ENCODE peak calls at places on chromosome 13, in four cellular contexts. One of them, this sample, is unnamed.

GRCh38 chr13:100409132-100409531 is 179.5 kb downstream of the GGACT start:
- DNase-seq in RPMI7951: peak
- DNase-seq in A549: no peak
- DNase-seq in activated CD4-positive, alpha-beta T cell treated with anti-CD3 and anti-CD28 coated beads, Interleukin-2, amount 10 ng/mL, durations not matched to agents 7 days and 5 days: no peak
- DNase-seq in this sample: no peak

GRCh38 chr13:51426982-51427381 is 25.9 kb downstream of the INTS6 start:
- DNase-seq in activated CD4-positive, alpha-beta T cell treated with anti-CD3 and anti-CD28 coated beads, Interleukin-2, amount 10 ng/mL, durations not matched to agents 7 days and 5 days: no peak
- DNase-seq in A549: no peak
- DNase-seq in RPMI7951: no peak
- DNase-seq in this sample: no peak

GRCh38 chr13:39603424-39603947 is 493 bp upstream of the LHFPL6 start:
- DNase-seq in RPMI7951: peak
- DNase-seq in activated CD4-positive, alpha-beta T cell treated with anti-CD3 and anti-CD28 coated beads, Interleukin-2, amount 10 ng/mL, durations not matched to agents 7 days and 5 days: no peak
- DNase-seq in A549: peak
- DNase-seq in this sample: peak

GRCh38 chr13:106617561-106617960 is 49.6 kb upstream of the ARGLU1 start:
- DNase-seq in RPMI7951: peak
- DNase-seq in A549: no peak
- DNase-seq in activated CD4-positive, alpha-beta T cell treated with anti-CD3 and anti-CD28 coated beads, Interleukin-2, amount 10 ng/mL, durations not matched to agents 7 days and 5 days: no peak
- DNase-seq in this sample: peak

GRCh38 chr13:76723551-76724232 is 162.5 kb downstream of the KCTD12 start:
- DNase-seq in activated CD4-positive, alpha-beta T cell treated with anti-CD3 and anti-CD28 coated beads, Interleukin-2, amount 10 ng/mL, durations not matched to agents 7 days and 5 days: peak
- DNase-seq in RPMI7951: peak
- DNase-seq in A549: no peak
- DNase-seq in this sample: peak

GRCh38 chr13:113562866-113563265 is 21.7 kb upstream of the TFDP1 start:
- DNase-seq in activated CD4-positive, alpha-beta T cell treated with anti-CD3 and anti-CD28 coated beads, Interleukin-2, amount 10 ng/mL, durations not matched to agents 7 days and 5 days: no peak
- DNase-seq in RPMI7951: no peak
- DNase-seq in A549: no peak
- DNase-seq in this sample: peak

GRCh38 chr13:107301724-107302374 is 733.9 kb upstream of the ARGLU1 start:
- DNase-seq in RPMI7951: peak
- DNase-seq in activated CD4-positive, alpha-beta T cell treated with anti-CD3 and anti-CD28 coated beads, Interleukin-2, amount 10 ng/mL, durations not matched to agents 7 days and 5 days: no peak
- DNase-seq in A549: no peak
- DNase-seq in this sample: no peak

GRCh38 chr13:45773236-45773635 is 71.1 kb downstream of the CBY2 start:
- DNase-seq in RPMI7951: no peak
- DNase-seq in A549: no peak
- DNase-seq in activated CD4-positive, alpha-beta T cell treated with anti-CD3 and anti-CD28 coated beads, Interleukin-2, amount 10 ng/mL, durations not matched to agents 7 days and 5 days: no peak
- DNase-seq in this sample: no peak

GRCh38 chr13:95707442-95708389 is 30.8 kb downstream of the DNAJC3 start:
- DNase-seq in RPMI7951: no peak
- DNase-seq in activated CD4-positive, alpha-beta T cell treated with anti-CD3 and anti-CD28 coated beads, Interleukin-2, amount 10 ng/mL, durations not matched to agents 7 days and 5 days: no peak
- DNase-seq in A549: no peak
- DNase-seq in this sample: no peak

GRCh38 chr13:89965252-89965651 is 1382.2 kb upstream of the MIR17HG start:
- DNase-seq in activated CD4-positive, alpha-beta T cell treated with anti-CD3 and anti-CD28 coated beads, Interleukin-2, amount 10 ng/mL, durations not matched to agents 7 days and 5 days: no peak
- DNase-seq in A549: no peak
- DNase-seq in RPMI7951: no peak
- DNase-seq in this sample: no peak

GRCh38 chr13:95788100-95788463 is 111.1 kb downstream of the DNAJC3 start:
- DNase-seq in A549: no peak
- DNase-seq in activated CD4-positive, alpha-beta T cell treated with anti-CD3 and anti-CD28 coated beads, Interleukin-2, amount 10 ng/mL, durations not matched to agents 7 days and 5 days: no peak
- DNase-seq in RPMI7951: no peak
- DNase-seq in this sample: no peak

GRCh38 chr13:23656637-23657036 is 86.4 kb downstream of the TNFRSF19 start:
- DNase-seq in A549: no peak
- DNase-seq in RPMI7951: peak
- DNase-seq in activated CD4-positive, alpha-beta T cell treated with anti-CD3 and anti-CD28 coated beads, Interleukin-2, amount 10 ng/mL, durations not matched to agents 7 days and 5 days: no peak
- DNase-seq in this sample: no peak

GRCh38 chr13:36753176-36753575 is 65.8 kb upstream of the RFXAP start:
- DNase-seq in activated CD4-positive, alpha-beta T cell treated with anti-CD3 and anti-CD28 coated beads, Interleukin-2, amount 10 ng/mL, durations not matched to agents 7 days and 5 days: no peak
- DNase-seq in RPMI7951: no peak
- DNase-seq in A549: no peak
- DNase-seq in this sample: no peak

GRCh38 chr13:112202266-112202665 is 135.3 kb downstream of the SOX1 start:
- DNase-seq in A549: no peak
- DNase-seq in RPMI7951: no peak
- DNase-seq in activated CD4-positive, alpha-beta T cell treated with anti-CD3 and anti-CD28 coated beads, Interleukin-2, amount 10 ng/mL, durations not matched to agents 7 days and 5 days: no peak
- DNase-seq in this sample: no peak

GRCh38 chr13:78589206-78589605 is 14.1 kb downstream of the POU4F1 start:
- DNase-seq in RPMI7951: peak
- DNase-seq in A549: no peak
- DNase-seq in activated CD4-positive, alpha-beta T cell treated with anti-CD3 and anti-CD28 coated beads, Interleukin-2, amount 10 ng/mL, durations not matched to agents 7 days and 5 days: no peak
- DNase-seq in this sample: no peak

GRCh38 chr13:33110713-33111413 is 94.6 kb downstream of the KL start:
- DNase-seq in activated CD4-positive, alpha-beta T cell treated with anti-CD3 and anti-CD28 coated beads, Interleukin-2, amount 10 ng/mL, durations not matched to agents 7 days and 5 days: no peak
- DNase-seq in RPMI7951: no peak
- DNase-seq in A549: no peak
- DNase-seq in this sample: no peak

GRCh38 chr13:99647593-99647980 is 146.3 kb downstream of the TM9SF2 start:
- DNase-seq in RPMI7951: no peak
- DNase-seq in A549: no peak
- DNase-seq in activated CD4-positive, alpha-beta T cell treated with anti-CD3 and anti-CD28 coated beads, Interleukin-2, amount 10 ng/mL, durations not matched to agents 7 days and 5 days: no peak
- DNase-seq in this sample: no peak

GRCh38 chr13:79090552-79091159 is 315.4 kb downstream of the RBM26 start:
- DNase-seq in activated CD4-positive, alpha-beta T cell treated with anti-CD3 and anti-CD28 coated beads, Interleukin-2, amount 10 ng/mL, durations not matched to agents 7 days and 5 days: no peak
- DNase-seq in RPMI7951: no peak
- DNase-seq in A549: no peak
- DNase-seq in this sample: no peak

GRCh38 chr13:24304620-24305019 is 4.8 kb upstream of the C1QTNF9 start:
- DNase-seq in A549: no peak
- DNase-seq in RPMI7951: no peak
- DNase-seq in activated CD4-positive, alpha-beta T cell treated with anti-CD3 and anti-CD28 coated beads, Interleukin-2, amount 10 ng/mL, durations not matched to agents 7 days and 5 days: no peak
- DNase-seq in this sample: no peak

GRCh38 chr13:96034662-96035061 is 18.5 kb downstream of the UGGT2 start:
- DNase-seq in RPMI7951: no peak
- DNase-seq in A549: no peak
- DNase-seq in activated CD4-positive, alpha-beta T cell treated with anti-CD3 and anti-CD28 coated beads, Interleukin-2, amount 10 ng/mL, durations not matched to agents 7 days and 5 days: no peak
- DNase-seq in this sample: peak

GRCh38 chr13:113647351-113648217 is 10.4 kb downstream of the ATP4B start:
- DNase-seq in A549: peak
- DNase-seq in RPMI7951: peak
- DNase-seq in activated CD4-positive, alpha-beta T cell treated with anti-CD3 and anti-CD28 coated beads, Interleukin-2, amount 10 ng/mL, durations not matched to agents 7 days and 5 days: no peak
- DNase-seq in this sample: peak

GRCh38 chr13:39408512-39408911 is 194.5 kb downstream of the LHFPL6 start:
- DNase-seq in RPMI7951: no peak
- DNase-seq in A549: no peak
- DNase-seq in activated CD4-positive, alpha-beta T cell treated with anti-CD3 and anti-CD28 coated beads, Interleukin-2, amount 10 ng/mL, durations not matched to agents 7 days and 5 days: no peak
- DNase-seq in this sample: no peak

GRCh38 chr13:35768126-35768525 is 291.6 kb upstream of the MAB21L1 start:
- DNase-seq in A549: no peak
- DNase-seq in activated CD4-positive, alpha-beta T cell treated with anti-CD3 and anti-CD28 coated beads, Interleukin-2, amount 10 ng/mL, durations not matched to agents 7 days and 5 days: no peak
- DNase-seq in RPMI7951: no peak
- DNase-seq in this sample: no peak

GRCh38 chr13:25683056-25683455 is 311.3 kb downstream of the ATP8A2 start:
- DNase-seq in activated CD4-positive, alpha-beta T cell treated with anti-CD3 and anti-CD28 coated beads, Interleukin-2, amount 10 ng/mL, durations not matched to agents 7 days and 5 days: no peak
- DNase-seq in RPMI7951: no peak
- DNase-seq in A549: no peak
- DNase-seq in this sample: no peak

GRCh38 chr13:105442941-105443340 is 1092.5 kb downstream of the EFNB2 start:
- DNase-seq in A549: peak
- DNase-seq in activated CD4-positive, alpha-beta T cell treated with anti-CD3 and anti-CD28 coated beads, Interleukin-2, amount 10 ng/mL, durations not matched to agents 7 days and 5 days: no peak
- DNase-seq in RPMI7951: peak
- DNase-seq in this sample: peak

GRCh38 chr13:46369506-46370268 is 17.4 kb downstream of the RUBCNL start:
- DNase-seq in A549: no peak
- DNase-seq in activated CD4-positive, alpha-beta T cell treated with anti-CD3 and anti-CD28 coated beads, Interleukin-2, amount 10 ng/mL, durations not matched to agents 7 days and 5 days: no peak
- DNase-seq in RPMI7951: no peak
- DNase-seq in this sample: no peak

GRCh38 chr13:30234763-30235162 is 72.6 kb downstream of the KATNAL1 start:
- DNase-seq in RPMI7951: peak
- DNase-seq in activated CD4-positive, alpha-beta T cell treated with anti-CD3 and anti-CD28 coated beads, Interleukin-2, amount 10 ng/mL, durations not matched to agents 7 days and 5 days: no peak
- DNase-seq in A549: no peak
- DNase-seq in this sample: peak

GRCh38 chr13:41148421-41149283 is 16.1 kb upstream of the KBTBD6 start:
- DNase-seq in A549: no peak
- DNase-seq in RPMI7951: no peak
- DNase-seq in activated CD4-positive, alpha-beta T cell treated with anti-CD3 and anti-CD28 coated beads, Interleukin-2, amount 10 ng/mL, durations not matched to agents 7 days and 5 days: no peak
- DNase-seq in this sample: no peak

GRCh38 chr13:101178394-101178793 is 237.9 kb downstream of the NALCN start:
- DNase-seq in A549: no peak
- DNase-seq in activated CD4-positive, alpha-beta T cell treated with anti-CD3 and anti-CD28 coated beads, Interleukin-2, amount 10 ng/mL, durations not matched to agents 7 days and 5 days: no peak
- DNase-seq in RPMI7951: no peak
- DNase-seq in this sample: peak

GRCh38 chr13:21823416-21823815 is 152.5 kb downstream of the FGF9 start:
- DNase-seq in RPMI7951: no peak
- DNase-seq in A549: no peak
- DNase-seq in activated CD4-positive, alpha-beta T cell treated with anti-CD3 and anti-CD28 coated beads, Interleukin-2, amount 10 ng/mL, durations not matched to agents 7 days and 5 days: no peak
- DNase-seq in this sample: no peak

GRCh38 chr13:99656843-99657506 is 155.7 kb downstream of the TM9SF2 start:
- DNase-seq in RPMI7951: no peak
- DNase-seq in A549: no peak
- DNase-seq in activated CD4-positive, alpha-beta T cell treated with anti-CD3 and anti-CD28 coated beads, Interleukin-2, amount 10 ng/mL, durations not matched to agents 7 days and 5 days: peak
- DNase-seq in this sample: peak

GRCh38 chr13:40812102-40812501 is 22.7 kb downstream of the SLC25A15 start:
- DNase-seq in activated CD4-positive, alpha-beta T cell treated with anti-CD3 and anti-CD28 coated beads, Interleukin-2, amount 10 ng/mL, durations not matched to agents 7 days and 5 days: no peak
- DNase-seq in RPMI7951: no peak
- DNase-seq in A549: no peak
- DNase-seq in this sample: no peak

GRCh38 chr13:98835156-98835555 is 82.7 kb upstream of the SLC15A1 start:
- DNase-seq in activated CD4-positive, alpha-beta T cell treated with anti-CD3 and anti-CD28 coated beads, Interleukin-2, amount 10 ng/mL, durations not matched to agents 7 days and 5 days: no peak
- DNase-seq in A549: no peak
- DNase-seq in RPMI7951: no peak
- DNase-seq in this sample: no peak

GRCh38 chr13:95603887-95604533 is 40.5 kb downstream of the DZIP1 start:
- DNase-seq in A549: peak
- DNase-seq in RPMI7951: peak
- DNase-seq in activated CD4-positive, alpha-beta T cell treated with anti-CD3 and anti-CD28 coated beads, Interleukin-2, amount 10 ng/mL, durations not matched to agents 7 days and 5 days: no peak
- DNase-seq in this sample: no peak

GRCh38 chr13:56755181-56755580 is 385.5 kb upstream of the PRR20A start:
- DNase-seq in A549: no peak
- DNase-seq in activated CD4-positive, alpha-beta T cell treated with anti-CD3 and anti-CD28 coated beads, Interleukin-2, amount 10 ng/mL, durations not matched to agents 7 days and 5 days: no peak
- DNase-seq in RPMI7951: no peak
- DNase-seq in this sample: no peak

GRCh38 chr13:85260896-85261295 is 538.3 kb downstream of the SLITRK6 start:
- DNase-seq in activated CD4-positive, alpha-beta T cell treated with anti-CD3 and anti-CD28 coated beads, Interleukin-2, amount 10 ng/mL, durations not matched to agents 7 days and 5 days: no peak
- DNase-seq in RPMI7951: no peak
- DNase-seq in A549: no peak
- DNase-seq in this sample: no peak

GRCh38 chr13:113904411-113904810 is 40.5 kb upstream of the GAS6 start:
- DNase-seq in activated CD4-positive, alpha-beta T cell treated with anti-CD3 and anti-CD28 coated beads, Interleukin-2, amount 10 ng/mL, durations not matched to agents 7 days and 5 days: no peak
- DNase-seq in A549: peak
- DNase-seq in RPMI7951: peak
- DNase-seq in this sample: peak

GRCh38 chr13:42569576-42570344 is 4.2 kb upstream of the TNFSF11 start:
- DNase-seq in activated CD4-positive, alpha-beta T cell treated with anti-CD3 and anti-CD28 coated beads, Interleukin-2, amount 10 ng/mL, durations not matched to agents 7 days and 5 days: no peak
- DNase-seq in RPMI7951: no peak
- DNase-seq in A549: no peak
- DNase-seq in this sample: no peak